ENCODE peak calls at places on chromosomes 11 and 22, in eight cellular contexts. F is GM12891, Q is testis, L is ovary, A is H54, X is adrenal gland, D is heart left ventricle, T is IMR-90. E is an unnamed sample.

GRCh38 chr11:72373163-72373562 is 61.2 kb downstream of the CLPB start:
- DNase-seq in F (no peak), L (no peak), D (no peak), T (no peak), Q (no peak), X (no peak), A (no peak), E (peak)

GRCh38 chr11:115184901-115185300 is 319.3 kb downstream of the CADM1 start:
- DNase-seq in T (no peak), Q (no peak), L (no peak), X (no peak), A (no peak), F (no peak), D (no peak), E (peak)

GRCh38 chr11:86869966-86870570 is 69.7 kb downstream of the PRSS23 start:
- DNase-seq in A (no peak), L (peak), T (peak), X (peak), F (peak), Q (peak), D (peak), E (peak)

GRCh38 chr11:79173615-79174014 is 267.2 kb downstream of the TENM4 start:
- DNase-seq in D (peak), F (no peak), X (no peak), A (peak), L (peak), Q (peak), T (peak), E (peak)

GRCh38 chr22:41699264-41700104 is at the start of gene MEI1:
- DNase-seq in T (peak), F (peak), D (peak), Q (peak), X (peak), L (peak), A (no peak), E (peak)

GRCh38 chr22:33020721-33021120 is 37.5 kb downstream of the SYN3 start:
- DNase-seq in X (no peak), D (no peak), Q (no peak), L (no peak), F (no peak), T (no peak), A (no peak), E (no peak)

GRCh38 chr11:57277845-57278720 is 41.0 kb upstream of the APLNR start:
- DNase-seq in X (peak), F (peak), D (peak), T (peak), L (peak), A (peak), Q (peak), E (peak)

GRCh38 chr11:27604416-27604815 is 95.8 kb downstream of the BDNF start:
- DNase-seq in Q (no peak), A (no peak), X (no peak), L (no peak), F (no peak), D (no peak), T (no peak), E (no peak)

GRCh38 chr22:44561139-44561840 is 63.3 kb upstream of the RTL6 start:
- DNase-seq in X (no peak), L (no peak), T (no peak), Q (no peak), A (no peak), F (no peak), D (no peak), E (no peak)

GRCh38 chr11:62124186-62125113 is 639 bp downstream of the INCENP start:
- DNase-seq in X (peak), A (peak), T (peak), L (no peak), D (no peak), F (no peak), Q (peak), E (peak)

GRCh38 chr11:3217751-3218482 is 696 bp downstream of the MRGPRG start:
- DNase-seq in D (no peak), Q (no peak), T (no peak), A (no peak), X (peak), L (no peak), F (no peak), E (no peak)

GRCh38 chr11:1970956-1971355 is 23.8 kb downstream of the MRPL23 start:
- DNase-seq in L (no peak), D (peak), X (peak), A (no peak), T (no peak), F (no peak), Q (no peak), E (no peak)

GRCh38 chr11:120738516-120739046 is 227.0 kb downstream of the GRIK4 start:
- DNase-seq in Q (no peak), X (no peak), F (no peak), L (no peak), A (no peak), T (no peak), D (no peak), E (no peak)

GRCh38 chr11:58125469-58125868 is at the start of gene OR9I1:
- DNase-seq in X (no peak), D (no peak), Q (no peak), T (peak), F (no peak), L (no peak), A (no peak), E (no peak)

GRCh38 chr11:131685206-131685605 is 314.8 kb downstream of the NTM start:
- DNase-seq in F (no peak), X (no peak), T (no peak), A (no peak), L (no peak), D (no peak), Q (no peak), E (no peak)

GRCh38 chr11:86396403-86396802 is 21.7 kb downstream of the CCDC81 start:
- DNase-seq in A (peak), F (no peak), L (no peak), T (peak), X (no peak), D (no peak), Q (no peak), E (no peak)

GRCh38 chr22:44341431-44342346 is 28.9 kb upstream of the SHISAL1 start:
- DNase-seq in T (peak), X (no peak), D (no peak), F (no peak), A (no peak), Q (no peak), L (peak), E (no peak)

GRCh38 chr22:50546326-50547230 is 879 bp downstream of the KLHDC7B start:
- DNase-seq in X (no peak), D (no peak), F (no peak), A (no peak), Q (no peak), L (no peak), T (no peak), E (no peak)

GRCh38 chr11:110242188-110242587 is 54.2 kb downstream of the RDX start:
- DNase-seq in Q (no peak), D (no peak), A (no peak), F (no peak), X (no peak), L (no peak), T (no peak), E (no peak)

GRCh38 chr22:24429411-24430365 is 2.3 kb downstream of the ADORA2A start:
- DNase-seq in L (no peak), X (no peak), D (peak), F (no peak), T (peak), A (no peak), Q (no peak), E (peak)

GRCh38 chr11:55607545-55607944 is at the start of gene OR4C11:
- DNase-seq in F (no peak), X (no peak), T (no peak), A (no peak), Q (no peak), L (no peak), D (no peak), E (no peak)

GRCh38 chr11:116406042-116406441 is 366.7 kb downstream of the BUD13 start:
- DNase-seq in D (no peak), F (no peak), A (no peak), X (no peak), L (no peak), Q (no peak), T (no peak), E (no peak)

GRCh38 chr11:81255905-81256304 is 1477.8 kb downstream of the FAM181B start:
- DNase-seq in D (no peak), T (no peak), Q (no peak), A (no peak), X (no peak), F (no peak), L (no peak), E (no peak)

GRCh38 chr11:86623041-86623621 is 49.3 kb downstream of the ME3 start:
- DNase-seq in Q (no peak), F (no peak), D (no peak), A (no peak), T (no peak), L (no peak), X (no peak), E (no peak)

GRCh38 chr11:76371170-76371569 is 9.8 kb downstream of the THAP12 start:
- DNase-seq in Q (no peak), A (peak), T (peak), L (no peak), X (no peak), D (no peak), F (no peak), E (no peak)

GRCh38 chr11:43639224-43639623 is 41.3 kb upstream of the HSD17B12 start:
- DNase-seq in D (no peak), T (no peak), Q (no peak), F (no peak), L (no peak), A (no peak), X (no peak), E (no peak)

GRCh38 chr22:25402501-25403283 is 161.8 kb upstream of the GRK3 start:
- DNase-seq in D (peak), A (peak), F (no peak), T (peak), Q (peak), X (peak), L (peak), E (peak)

GRCh38 chr11:1005913-1006312 is 30.6 kb downstream of the MUC6 start:
- DNase-seq in F (no peak), D (peak), A (no peak), L (peak), Q (peak), T (no peak), X (no peak), E (no peak)

GRCh38 chr11:68008381-68009337 is 1.5 kb upstream of the ALDH3B1 start:
- DNase-seq in A (no peak), D (peak), T (no peak), F (no peak), L (no peak), X (peak), Q (no peak), E (peak)

GRCh38 chr11:126790550-126790981 is 210.0 kb downstream of the KIRREL3 start:
- DNase-seq in Q (no peak), X (no peak), D (no peak), T (peak), A (peak), L (no peak), F (no peak), E (no peak)

GRCh38 chr22:30196141-30196866 is 50.3 kb downstream of the LIF start:
- DNase-seq in T (peak), L (peak), X (peak), F (no peak), A (peak), Q (peak), D (peak), E (peak)
- TF ChIP-seq POLR2A in T (no peak), L (no peak), X (no peak), F (no peak), A (no peak), Q (no peak), D (no peak), E (peak)

DNA sequence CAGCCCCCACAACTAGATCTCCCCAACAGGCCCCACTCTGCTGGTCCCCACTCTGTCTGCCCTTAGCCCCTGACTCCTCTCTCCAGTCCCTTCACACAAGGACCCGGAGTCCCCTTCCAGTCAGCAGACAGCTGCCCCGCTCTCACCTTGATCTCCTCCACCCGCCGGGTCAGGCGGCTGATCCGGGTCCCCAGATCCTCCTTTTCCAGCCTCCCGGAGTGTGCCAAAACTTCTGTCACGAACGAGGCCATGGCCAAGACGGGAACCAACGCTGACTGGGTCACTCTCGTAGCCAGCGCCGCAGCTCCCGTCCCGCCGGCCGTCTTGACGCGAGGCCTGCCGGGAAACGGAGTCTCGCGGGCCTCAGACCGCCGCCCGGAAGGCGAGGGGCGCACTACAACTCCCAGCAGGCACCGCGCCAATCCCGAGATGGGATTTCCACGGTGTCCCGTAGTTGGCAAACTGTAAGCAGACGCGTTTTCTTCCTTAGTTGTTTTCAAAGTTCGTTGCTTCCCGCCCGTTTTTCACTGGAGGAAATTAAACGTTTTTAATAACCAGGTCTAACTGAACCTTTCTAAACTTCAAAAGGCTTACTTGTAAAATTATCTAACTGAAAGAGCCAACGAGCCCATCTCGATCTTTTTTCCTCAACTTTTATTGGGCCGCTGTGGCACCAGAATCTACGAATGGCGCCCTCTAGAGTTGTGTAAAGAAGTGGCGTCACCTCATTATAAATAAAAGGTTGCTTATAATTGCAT is at the start of gene ZW10:
- DNase-seq in D (peak), L (peak), T (peak), X (peak), A (peak), F (peak), Q (peak), E (peak)
- TF ChIP-seq POLR2A in D (peak), L (no peak), T (peak), X (no peak), A (peak), F (peak), Q (no peak), E (peak)

GRCh38 chr11:133982151-133982550 is 25.4 kb upstream of the IGSF9B start:
- DNase-seq in F (no peak), T (no peak), X (no peak), D (no peak), L (no peak), Q (no peak), A (no peak), E (no peak)

GRCh38 chr11:133981156-133981555 is 24.4 kb upstream of the IGSF9B start:
- DNase-seq in X (peak), A (no peak), F (no peak), T (no peak), D (peak), L (no peak), Q (no peak), E (no peak)

GRCh38 chr11:133977067-133977681 is 20.4 kb upstream of the IGSF9B start:
- DNase-seq in D (no peak), A (no peak), F (peak), X (no peak), Q (no peak), L (no peak), T (no peak), E (no peak)

GRCh38 chr11:133980665-133981064 is 23.9 kb upstream of the IGSF9B start:
- DNase-seq in D (no peak), A (no peak), Q (no peak), T (no peak), F (no peak), X (no peak), L (no peak), E (no peak)

DNA sequence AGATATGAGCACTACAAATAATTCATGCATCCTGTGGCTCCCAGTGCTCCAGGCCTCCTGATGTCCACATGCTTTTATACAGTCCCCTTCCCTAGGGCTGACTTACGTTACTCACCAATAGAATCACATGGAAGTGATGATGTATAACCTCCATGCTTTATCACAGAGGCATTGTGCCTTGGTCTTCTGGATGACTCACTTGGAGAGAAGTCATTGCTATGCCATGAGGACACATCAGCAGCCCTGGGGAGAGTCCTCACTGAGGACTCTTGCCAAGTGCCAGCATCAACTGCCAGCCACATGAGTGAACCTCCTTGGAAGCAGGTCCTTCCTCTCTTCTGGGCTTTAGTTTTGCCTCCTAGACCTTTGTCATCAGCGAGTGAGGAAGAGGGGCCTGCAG is 22.0 kb upstream of the IGSF9B start:
- DNase-seq in L (no peak), Q (no peak), X (no peak), F (no peak), T (peak), A (peak), D (no peak), E (no peak)
- TF ChIP-seq POLR2A in L (no peak), Q (no peak), X (no peak), F (no peak), T (no peak), A (no peak), D (no peak), E (no peak)

GRCh38 chr11:124080319-124081001 is 34.8 kb upstream of the VWA5A start:
- DNase-seq in D (no peak), L (no peak), F (no peak), Q (no peak), X (no peak), A (no peak), T (no peak), E (no peak)
- TF ChIP-seq POLR2A in D (no peak), L (no peak), F (no peak), Q (no peak), X (no peak), A (no peak), T (no peak), E (no peak)

DNA sequence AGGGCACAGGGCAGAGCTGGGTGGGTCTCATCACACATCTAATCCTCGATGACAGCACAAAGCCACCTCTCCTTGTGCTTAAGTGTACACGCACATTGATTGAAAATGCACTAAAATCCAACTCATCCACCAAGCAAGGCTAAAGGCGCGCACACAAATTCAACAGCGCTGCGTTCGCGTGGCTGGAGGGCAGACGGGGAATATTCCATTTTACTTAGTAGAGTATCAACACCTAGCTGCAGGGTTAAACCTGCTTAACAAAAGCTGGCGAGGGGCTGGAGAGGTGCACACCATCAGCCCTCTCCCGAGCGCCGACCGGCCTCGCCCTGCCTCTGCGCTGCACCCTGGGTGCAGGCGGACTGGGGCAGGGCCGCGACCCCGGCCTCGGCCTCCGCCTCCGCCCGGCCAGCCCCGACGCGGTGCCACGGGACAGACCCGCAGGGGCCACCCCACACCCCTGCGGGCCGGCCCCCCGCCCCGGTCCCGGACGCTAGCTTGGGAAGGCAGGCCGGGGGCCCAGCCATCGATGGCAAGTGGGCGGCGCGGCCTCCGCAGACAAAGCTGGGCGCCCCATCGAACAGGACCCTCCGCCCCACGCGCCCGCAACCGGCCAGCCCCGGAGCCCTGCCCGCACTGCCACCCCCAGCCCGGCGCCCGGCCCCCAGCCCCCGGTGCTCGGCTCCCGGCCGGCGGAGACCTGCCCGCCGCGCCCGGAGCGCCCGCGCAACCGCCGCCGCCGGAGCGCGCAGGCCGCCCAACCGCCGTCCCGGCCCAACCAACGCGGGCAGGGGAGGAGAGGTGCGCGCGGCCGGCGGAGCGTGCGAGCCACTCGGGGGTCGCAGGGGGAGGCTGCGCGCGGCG is 914 bp downstream of the PRDM10 start:
- DNase-seq in T (peak), D (no peak), Q (peak), L (peak), F (peak), X (peak), A (peak), E (peak)
- TF ChIP-seq POLR2A in T (no peak), D (no peak), Q (no peak), L (no peak), F (peak), X (peak), A (no peak), E (no peak)

E was measured in thyroid gland.